ENCODE peak calls at places on chromosomes 6 and 20, in seven cellular contexts. C, V, J, X, O, I and K are unnamed samples. For H3K27me3 and H3K9me3, the result is how much of the 10 kb centered on the place peaks cover.

GRCh38 chr6:112036088-112036637 is 17.7 kb upstream of the CCN6 start:
- DNase-seq in C (no peak), V (no peak), J (no peak), X (no peak), O (no peak), I (no peak), K (no peak)

GRCh38 chr6:4543596-4543995 is 232.6 kb upstream of the CDYL start:
- DNase-seq in C (peak), V (no peak), J (peak), X (no peak), O (peak), I (no peak), K (no peak)

GRCh38 chr6:105509506-105510331 is 106.8 kb upstream of the PREP start:
- DNase-seq in C (peak), V (no peak), J (peak), X (peak), O (no peak), I (no peak), K (no peak)

GRCh38 chr6:154352898-154353585 is 3.6 kb downstream of the IPCEF1 start:
- DNase-seq in C (no peak), V (no peak), J (no peak), X (no peak), O (no peak), I (no peak), K (no peak)

GRCh38 chr20:49948809-49949507 is 12.8 kb downstream of the RNF114 start:
- DNase-seq in C (peak), V (peak), J (peak), X (peak), O (no peak), I (no peak), K (peak)

GRCh38 chr6:158706369-158706982 is 56.6 kb downstream of the SYTL3 start:
- DNase-seq in C (peak), V (peak), J (peak), X (peak), O (peak), I (no peak), K (peak)

GRCh38 chr6:127630800-127631199 is 53.8 kb downstream of the C6orf58 start:
- DNase-seq in C (no peak), V (no peak), J (no peak), X (no peak), O (no peak), I (no peak), K (no peak)

GRCh38 chr6:11609324-11610071 is 71.9 kb downstream of the TMEM170B start:
- DNase-seq in C (peak), V (peak), J (peak), X (peak), O (peak), I (no peak), K (peak)

GRCh38 chr6:165884813-165885765 is 222.0 kb upstream of the PDE10A start:
- DNase-seq in C (peak), V (peak), J (peak), X (peak), O (peak), I (peak), K (peak)

GRCh38 chr6:82363368-82364086 is at the start of gene TPBG:
- DNase-seq in C (peak), V (peak), J (peak), X (peak), O (peak), I (no peak), K (peak)

GRCh38 chr20:44463466-44463865 is 12.2 kb upstream of the TTPAL start:
- DNase-seq in C (no peak), V (no peak), J (no peak), X (no peak), O (no peak), I (no peak), K (no peak)

GRCh38 chr6:52020961-52021570 is 66.3 kb downstream of the PKHD1 start:
- DNase-seq in C (peak), V (peak), J (peak), X (peak), O (peak), I (no peak), K (no peak)

GRCh38 chr6:11964729-11965128 is 47.4 kb upstream of the HIVEP1 start:
- DNase-seq in C (no peak), V (no peak), J (peak), X (no peak), O (no peak), I (no peak), K (no peak)

GRCh38 chr6:5127106-5127687 is 42.1 kb downstream of the PPP1R3G start:
- DNase-seq in C (no peak), V (no peak), J (no peak), X (no peak), O (no peak), I (no peak), K (no peak)

GRCh38 chr6:85828973-85829372 is 186.3 kb upstream of the SYNCRIP start:
- DNase-seq in C (no peak), V (no peak), J (no peak), X (no peak), O (no peak), I (no peak), K (no peak)

GRCh38 chr6:168711049-168711640 is 270.2 kb downstream of the SMOC2 start:
- DNase-seq in C (no peak), V (peak), J (peak), X (no peak), O (no peak), I (no peak), K (no peak)

GRCh38 chr6:21955196-21955595 is 341.6 kb downstream of the PRL start:
- DNase-seq in C (no peak), V (no peak), J (no peak), X (no peak), O (no peak), I (no peak), K (no peak)

GRCh38 chr20:11332376-11332775 is 585.3 kb upstream of the BTBD3 start:
- DNase-seq in C (peak), V (peak), J (peak), X (no peak), O (no peak), I (no peak), K (no peak)

GRCh38 chr6:116465246-116465645 is 4.1 kb downstream of the CALHM6 start:
- DNase-seq in C (no peak), V (no peak), J (no peak), X (no peak), O (peak), I (no peak), K (no peak)

GRCh38 chr6:29815118-29815750 is 12.4 kb upstream of the HLA-G start:
- DNase-seq in C (no peak), V (no peak), J (no peak), X (no peak), O (no peak), I (no peak), K (no peak)

GRCh38 chr20:8490076-8490830 is 358.2 kb downstream of the PLCB1 start:
- DNase-seq in C (peak), V (no peak), J (no peak), X (no peak), O (no peak), I (no peak), K (peak)

GRCh38 chr6:142867988-142868818 is 76.8 kb downstream of the HIVEP2 start:
- DNase-seq in C (peak), V (no peak), J (peak), X (peak), O (peak), I (no peak), K (no peak)

GRCh38 chr6:53410508-53411258 is 61.9 kb upstream of the ELOVL5 start:
- DNase-seq in C (peak), V (peak), J (peak), X (peak), O (peak), I (peak), K (peak)

GRCh38 chr6:42179261-42179955 is 6.2 kb downstream of the GUCA1A start:
- DNase-seq in C (no peak), V (no peak), J (no peak), X (no peak), O (no peak), I (no peak), K (no peak)

GRCh38 chr20:45934046-45934586 is 367 bp upstream of the PCIF1 start:
- DNase-seq in C (peak), V (peak), J (peak), X (peak), O (no peak), I (no peak), K (peak)

GRCh38 chr6:118971682-118972081 is 36.7 kb upstream of the MCM9 start:
- DNase-seq in C (no peak), V (no peak), J (no peak), X (no peak), O (no peak), I (no peak), K (no peak)

GRCh38 chr20:38109657-38110524 is 55.2 kb downstream of the TGM2 start:
- DNase-seq in C (peak), V (peak), J (peak), X (peak), O (peak), I (no peak), K (peak)

GRCh38 chr6:90131614-90132423 is 164.8 kb downstream of the BACH2 start:
- DNase-seq in C (peak), V (peak), J (peak), X (peak), O (no peak), I (no peak), K (peak)

GRCh38 chr6:118306640-118307238 is 241.4 kb upstream of the PLN start:
- DNase-seq in C (no peak), V (no peak), J (no peak), X (no peak), O (no peak), I (no peak), K (no peak)

GRCh38 chr20:13243826-13244376 is 22.8 kb downstream of the ISM1 start:
- DNase-seq in C (no peak), V (peak), J (no peak), X (no peak), O (no peak), I (no peak), K (no peak)

GRCh38 chr6:70051197-70051596 is 184.8 kb downstream of the COL19A1 start:
- DNase-seq in C (no peak), V (no peak), J (no peak), X (no peak), O (no peak), I (no peak), K (no peak)

GRCh38 chr20:12723811-12724210 is 285.0 kb upstream of the SPTLC3 start:
- DNase-seq in C (no peak), V (no peak), J (no peak), X (no peak), O (no peak), I (no peak), K (no peak)

DNA sequence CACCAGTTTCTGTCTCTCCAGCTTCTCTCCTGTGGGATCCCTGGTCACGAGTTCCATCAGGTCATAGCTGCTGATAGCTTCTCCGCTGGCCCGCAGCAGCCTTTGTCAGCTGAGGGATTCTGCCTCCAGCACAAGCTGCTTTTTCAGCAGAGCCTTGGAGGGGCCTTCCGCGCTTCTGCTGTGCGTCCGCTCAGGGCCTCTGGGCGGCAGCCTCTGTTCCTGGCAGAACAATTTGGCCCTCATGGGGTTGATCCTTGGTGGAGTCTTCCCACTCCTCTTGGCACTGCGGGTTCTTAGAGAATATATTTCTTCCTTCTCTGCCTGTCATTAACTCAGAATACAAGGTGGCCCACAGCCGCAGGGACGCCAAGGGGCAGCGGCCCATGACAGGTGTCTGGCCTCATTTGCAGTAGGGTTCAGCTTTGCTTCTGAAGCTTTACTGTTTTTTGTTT is 158.8 kb downstream of the DTNBP1 start:
- DNase-seq in C (no peak), V (no peak), J (peak), X (peak), O (no peak), I (no peak), K (no peak)
- H3K4me3 ChIP-seq in C (no peak), V (peak), J (no peak), X (no peak), O (no peak), I (no peak), K (no peak)

GRCh38 chr6:27136978-27137814 is 110.3 kb upstream of the PRSS16 start:
- DNase-seq in C (no peak), V (no peak), J (no peak), X (no peak), O (no peak), I (no peak), K (no peak)
- H3K27me3 ChIP-seq in C (under half), V (under half), J (under half), X (under half), O (under half), I (under half), K (under half)

DNA sequence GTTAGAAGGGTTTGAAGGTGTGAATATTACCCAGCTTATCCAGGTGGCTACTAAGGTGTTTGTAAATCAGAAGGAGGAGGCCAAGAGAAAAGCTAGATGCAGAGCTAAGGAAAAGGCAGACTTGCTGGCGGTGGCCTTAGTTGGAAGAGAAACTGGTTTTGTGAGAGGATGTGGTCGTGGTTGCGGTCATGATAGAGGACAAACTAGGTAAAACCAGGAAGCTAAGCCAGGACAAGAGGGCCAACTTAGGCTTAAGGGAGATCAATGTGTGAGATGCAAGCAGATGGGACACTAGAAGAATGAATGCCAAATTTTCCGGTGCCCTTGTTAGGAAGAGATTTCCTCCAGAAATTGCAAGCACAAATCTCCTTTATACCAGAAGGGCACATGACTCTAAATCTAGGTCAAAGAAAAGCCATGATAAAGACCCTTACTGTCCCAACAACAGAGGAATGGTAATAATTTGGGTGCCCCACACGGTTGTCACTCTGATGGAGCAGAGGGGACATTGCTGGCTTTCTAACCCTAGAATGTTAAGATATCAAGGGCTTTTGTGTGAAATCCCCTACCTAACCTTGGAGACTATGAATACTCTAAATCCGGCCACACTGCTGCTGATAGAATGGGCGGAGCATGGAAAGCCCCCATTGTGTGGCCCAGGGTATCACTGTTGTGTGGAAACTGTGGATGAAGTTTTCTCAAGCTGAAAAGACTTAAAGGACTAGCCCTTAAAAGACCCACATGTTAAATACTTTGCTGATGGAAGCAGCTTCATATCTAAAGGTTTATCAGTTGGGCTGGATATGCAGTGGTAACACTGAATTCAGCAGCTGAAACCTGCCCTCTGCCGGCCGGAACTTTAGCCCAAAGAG is 7.8 kb downstream of the IL22RA2 start:
- DNase-seq in C (no peak), V (no peak), J (peak), X (no peak), O (no peak), I (peak), K (no peak)
- H3K9me3 ChIP-seq in C (under half), V (under half), J (under half), X (under half), O (under half), I (under half), K (under half)

GRCh38 chr6:20319520-20320357 is 81.9 kb upstream of the E2F3 start:
- DNase-seq in C (no peak), V (no peak), J (no peak), X (no peak), O (no peak), I (peak), K (no peak)
- H3K4me3 ChIP-seq in C (no peak), V (no peak), J (no peak), X (no peak), O (no peak), I (peak), K (no peak)

DNA sequence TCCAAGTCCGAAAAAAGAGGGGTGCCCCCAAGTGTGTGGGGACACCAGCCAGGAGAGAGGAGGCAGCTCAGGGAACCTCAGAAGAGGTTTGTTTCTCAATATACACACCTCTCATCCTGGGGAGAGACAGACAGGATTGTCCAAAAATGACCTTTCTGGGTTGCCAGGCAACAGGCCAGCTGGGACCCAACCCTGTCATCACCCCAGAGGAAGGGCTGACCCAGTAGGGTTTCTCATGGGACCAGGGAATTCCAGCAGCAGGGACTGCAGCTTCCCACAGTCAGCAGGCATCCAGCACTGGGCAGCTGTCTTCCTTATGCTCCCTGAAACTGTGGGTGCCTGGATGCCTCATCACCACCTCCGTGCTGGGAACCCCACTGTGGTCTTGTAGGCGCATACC is 1.3 kb downstream of the C20orf202 start:
- DNase-seq in C (no peak), V (no peak), J (no peak), X (no peak), O (no peak), I (no peak), K (no peak)
- H3K27me3 ChIP-seq in C (half or more), V (under half), J (under half), X (under half), O (under half), I (under half), K (under half)